ENCODE peak calls at places on chromosomes 3 and 15, in six cellular contexts. A is head of caudate nucleus; N is stimulated activated CD8-positive, alpha-beta memory T cell treated with anti-CD3 and anti-CD28 coated beads, Interleukin-4, amount 100 ng/mL, for 24 hours; Q is AG04450; L is GM03348; O is HTR-8/SVneo. R is an unnamed sample.
A peak's percentile ranks its signal among the peaks of the same experiment; 100 is the strongest.

GRCh38 chr3:20352547-20353164 is 166.7 kb upstream of the SGO1 start:
- DNase-seq in A (no peak), N (no peak), Q (no peak), L (no peak), O (no peak), R (no peak)

GRCh38 chr3:100420885-100421284 is 19.5 kb downstream of the LNP1 start:
- DNase-seq in A (no peak), N (no peak), Q (no peak), L (no peak), O (no peak), R (no peak)

GRCh38 chr15:97521894-97522293 is 438.6 kb upstream of the ARRDC4 start:
- DNase-seq in A (peak; percentile 74), N (no peak), Q (no peak), L (no peak), O (no peak), R (no peak)

GRCh38 chr3:129555616-129556357 is 12.8 kb downstream of the H1-8 start:
- DNase-seq in A (no peak), N (no peak), Q (no peak), L (no peak), O (no peak), R (no peak)

GRCh38 chr3:149965278-149965677 is 5.4 kb downstream of the PFN2 start:
- DNase-seq in A (no peak), N (no peak), Q (no peak), L (no peak), O (no peak), R (no peak)

GRCh38 chr3:102156426-102156825 is 278.4 kb upstream of the ZPLD1 start:
- DNase-seq in A (no peak), N (no peak), Q (peak; percentile 66), L (peak; percentile 46), O (no peak), R (no peak)

GRCh38 chr3:15339786-15340215 is 7.4 kb upstream of the SH3BP5 start:
- DNase-seq in A (no peak), N (no peak), Q (no peak), L (peak; percentile 81), O (peak; percentile 46), R (no peak)

GRCh38 chr3:138781012-138781470 is 53.7 kb downstream of the PIK3CB start:
- DNase-seq in A (no peak), N (no peak), Q (no peak), L (no peak), O (no peak), R (no peak)

GRCh38 chr15:79394231-79394630 is 37.9 kb upstream of the MINAR1 start:
- DNase-seq in A (no peak), N (no peak), Q (peak; percentile 8), L (peak; percentile 73), O (no peak), R (no peak)

GRCh38 chr3:12436514-12437222 is 47.6 kb upstream of the TSEN2 start:
- DNase-seq in A (no peak), N (no peak), Q (no peak), L (peak; percentile 67), O (no peak), R (no peak)

GRCh38 chr3:189748046-189748445 is 116.9 kb downstream of the TP63 start:
- DNase-seq in A (no peak), N (no peak), Q (no peak), L (no peak), O (no peak), R (no peak)

GRCh38 chr15:81893182-81893833 is 152.5 kb downstream of the MEX3B start:
- DNase-seq in A (no peak), N (no peak), Q (no peak), L (no peak), O (no peak), R (no peak)

GRCh38 chr3:178967184-178967532 is 104.5 kb downstream of the ZMAT3 start:
- DNase-seq in A (peak; percentile 35), N (no peak), Q (no peak), L (peak; percentile 5), O (no peak), R (no peak)

GRCh38 chr3:159806412-159806811 is 182.2 kb upstream of the IL12A start:
- DNase-seq in A (peak; percentile 69), N (no peak), Q (no peak), L (peak; percentile 39), O (no peak), R (no peak)

GRCh38 chr15:95086543-95087252 is 855.3 kb downstream of the MCTP2 start:
- DNase-seq in A (no peak), N (no peak), Q (peak; percentile 46), L (peak; percentile 23), O (no peak), R (no peak)

GRCh38 chr3:32569540-32570425 is 875 bp downstream of the DYNC1LI1 start:
- DNase-seq in A (peak; percentile 63), N (peak; percentile 15), Q (no peak), L (peak; percentile 23), O (peak; percentile 53), R (no peak)

GRCh38 chr15:31552482-31553099 is 226.0 kb downstream of the KLF13 start:
- DNase-seq in A (no peak), N (no peak), Q (no peak), L (no peak), O (no peak), R (no peak)

GRCh38 chr15:83379574-83379973 is 67.6 kb upstream of the SH3GL3 start:
- DNase-seq in A (no peak), N (no peak), Q (no peak), L (peak; percentile 73), O (peak; percentile 61), R (no peak)

GRCh38 chr3:127408022-127408683 is 120.3 kb upstream of the PRR20G start:
- DNase-seq in A (no peak), N (no peak), Q (no peak), L (no peak), O (no peak), R (no peak)

GRCh38 chr15:83422541-83422940 is 24.6 kb upstream of the SH3GL3 start:
- DNase-seq in A (no peak), N (no peak), Q (no peak), L (no peak), O (no peak), R (no peak)

GRCh38 chr15:62940755-62941361 is 101.7 kb upstream of the TPM1 start:
- DNase-seq in A (peak; percentile 77), N (no peak), Q (peak; percentile 80), L (peak; percentile 89), O (peak; percentile 83), R (no peak)

GRCh38 chr3:44021646-44022594 is 219.8 kb upstream of the TOPAZ1 start:
- DNase-seq in A (peak; percentile 40), N (no peak), Q (no peak), L (peak; percentile 42), O (no peak), R (no peak)

GRCh38 chr3:88059380-88060160 is 515 bp downstream of the ZNF654 start:
- DNase-seq in A (no peak), N (no peak), Q (no peak), L (peak; percentile 41), O (peak; percentile 11), R (no peak)

GRCh38 chr3:15812183-15812582 is 14.4 kb upstream of the ANKRD28 start:
- DNase-seq in A (no peak), N (no peak), Q (no peak), L (peak; percentile 54), O (peak; percentile 15), R (no peak)

GRCh38 chr3:59764131-59764530 is 714.3 kb upstream of the CFAP20DC start:
- DNase-seq in A (no peak), N (no peak), Q (no peak), L (peak; percentile 24), O (no peak), R (no peak)